ENCODE peak calls at places on chromosomes 4 and X, in nine cellular contexts. V, Y, M, P, E, W, D, Q and F are unnamed samples.

GRCh38 chrX:120514236-120514635 is 45.1 kb upstream of the LAMP2 start:
- DNase-seq in W (peak), P (no peak), V (peak), D (no peak), M (no peak), Y (no peak), E (peak), Q (peak), F (no peak)

GRCh38 chr4:8414377-8414776 is 26.1 kb downstream of the ACOX3 start:
- DNase-seq in W (no peak), Q (no peak), P (no peak), M (no peak), D (no peak), Y (no peak), V (no peak), E (no peak), F (peak)

GRCh38 chr4:142128529-142128928 is 492.1 kb downstream of the IL15 start:
- DNase-seq in M (peak), V (no peak), E (no peak), P (no peak), Y (no peak), D (no peak), W (no peak), Q (peak), F (no peak)

GRCh38 chr4:8185280-8185679 is 13.8 kb upstream of the SH3TC1 start:
- DNase-seq in Y (no peak), Q (peak), V (no peak), W (no peak), P (no peak), D (no peak), M (no peak), E (no peak), F (no peak)

GRCh38 chrX:140776320-140776719 is 66.8 kb downstream of the LINC00632 start:
- DNase-seq in P (no peak), Q (no peak), Y (no peak), W (no peak), D (no peak), E (no peak), M (no peak), V (no peak), F (no peak)

GRCh38 chrX:3141031-3141430 is 99.8 kb downstream of the ARSF start:
- DNase-seq in Q (peak), W (no peak), Y (no peak), V (no peak), P (no peak), E (no peak), D (no peak), M (no peak), F (no peak)

GRCh38 chr4:168480991-168481588 is 798 bp upstream of the DDX60L start:
- DNase-seq in P (no peak), E (peak), W (no peak), Y (no peak), M (no peak), V (peak), Q (peak), D (no peak), F (peak)

GRCh38 chr4:153931804-153932203 is 142.9 kb upstream of the SFRP2 start:
- DNase-seq in W (no peak), Q (peak), V (no peak), M (no peak), E (no peak), Y (no peak), P (no peak), D (no peak), F (no peak)

GRCh38 chrX:79079477-79079876 is 65.0 kb upstream of the GPR174 start:
- DNase-seq in E (no peak), V (no peak), Q (no peak), M (no peak), W (no peak), Y (no peak), P (no peak), D (no peak), F (no peak)

GRCh38 chrX:68284281-68284904 is 148.9 kb downstream of the OPHN1 start:
- DNase-seq in Q (no peak), E (no peak), W (no peak), V (no peak), Y (no peak), D (no peak), P (no peak), M (no peak), F (no peak)

GRCh38 chr4:7978489-7978888 is 38.8 kb upstream of the AFAP1 start:
- DNase-seq in P (no peak), D (no peak), V (no peak), Q (no peak), M (no peak), Y (no peak), W (no peak), E (no peak), F (no peak)

GRCh38 chrX:147884958-147885357 is 26.8 kb upstream of the FMR1 start:
- DNase-seq in W (no peak), D (no peak), Q (no peak), P (no peak), M (no peak), Y (no peak), V (peak), E (peak), F (no peak)

GRCh38 chrX:15956684-15957083 is 102.1 kb upstream of the AP1S2 start:
- DNase-seq in Q (no peak), D (no peak), E (no peak), V (no peak), W (peak), P (no peak), Y (no peak), M (no peak), F (no peak)

GRCh38 chr4:91840359-91840758 is 463.4 kb upstream of the GRID2 start:
- DNase-seq in V (no peak), Q (peak), E (no peak), D (no peak), Y (no peak), M (no peak), W (no peak), P (no peak), F (no peak)

GRCh38 chrX:31268359-31268758 is 196.5 kb upstream of the FTHL17 start:
- DNase-seq in V (no peak), W (no peak), D (no peak), M (no peak), Y (no peak), Q (no peak), E (no peak), P (no peak), F (no peak)

GRCh38 chrX:69189972-69190371 is 24.7 kb upstream of the PJA1 start:
- DNase-seq in Y (peak), W (no peak), V (no peak), M (peak), E (no peak), D (no peak), Q (peak), P (peak), F (peak)

GRCh38 chr4:72569719-72570235 is 756 bp upstream of the ADAMTS3 start:
- DNase-seq in E (no peak), W (no peak), D (no peak), Y (no peak), M (no peak), P (no peak), Q (no peak), V (no peak), F (no peak)

GRCh38 chr4:164748375-164748774 is 5.6 kb upstream of the SMIM31 start:
- DNase-seq in Y (no peak), D (no peak), E (no peak), V (no peak), Q (peak), M (no peak), P (no peak), W (no peak), F (no peak)
- TF ChIP-seq CTCF in Y (peak), D (no peak), E (no peak), V (no peak), Q (peak), M (peak), P (no peak), W (peak), F (no peak)

GRCh38 chr4:2462218-2462991 is 6.5 kb upstream of the RNF4 start:
- DNase-seq in E (peak), V (peak), W (peak), M (peak), Q (peak), D (peak), Y (peak), P (peak), F (peak)

GRCh38 chr4:2457481-2458295 is 11.2 kb upstream of the RNF4 start:
- DNase-seq in M (no peak), W (peak), Q (no peak), E (no peak), D (no peak), P (no peak), Y (no peak), V (no peak), F (no peak)

GRCh38 chr4:2459589-2460349 is 9.1 kb upstream of the RNF4 start:
- DNase-seq in Q (no peak), Y (no peak), E (no peak), W (no peak), P (no peak), V (no peak), D (no peak), M (no peak), F (no peak)

GRCh38 chr4:2461246-2461960 is 7.5 kb upstream of the RNF4 start:
- DNase-seq in Y (no peak), Q (no peak), W (no peak), M (no peak), E (no peak), V (no peak), P (no peak), D (no peak), F (no peak)

DNA sequence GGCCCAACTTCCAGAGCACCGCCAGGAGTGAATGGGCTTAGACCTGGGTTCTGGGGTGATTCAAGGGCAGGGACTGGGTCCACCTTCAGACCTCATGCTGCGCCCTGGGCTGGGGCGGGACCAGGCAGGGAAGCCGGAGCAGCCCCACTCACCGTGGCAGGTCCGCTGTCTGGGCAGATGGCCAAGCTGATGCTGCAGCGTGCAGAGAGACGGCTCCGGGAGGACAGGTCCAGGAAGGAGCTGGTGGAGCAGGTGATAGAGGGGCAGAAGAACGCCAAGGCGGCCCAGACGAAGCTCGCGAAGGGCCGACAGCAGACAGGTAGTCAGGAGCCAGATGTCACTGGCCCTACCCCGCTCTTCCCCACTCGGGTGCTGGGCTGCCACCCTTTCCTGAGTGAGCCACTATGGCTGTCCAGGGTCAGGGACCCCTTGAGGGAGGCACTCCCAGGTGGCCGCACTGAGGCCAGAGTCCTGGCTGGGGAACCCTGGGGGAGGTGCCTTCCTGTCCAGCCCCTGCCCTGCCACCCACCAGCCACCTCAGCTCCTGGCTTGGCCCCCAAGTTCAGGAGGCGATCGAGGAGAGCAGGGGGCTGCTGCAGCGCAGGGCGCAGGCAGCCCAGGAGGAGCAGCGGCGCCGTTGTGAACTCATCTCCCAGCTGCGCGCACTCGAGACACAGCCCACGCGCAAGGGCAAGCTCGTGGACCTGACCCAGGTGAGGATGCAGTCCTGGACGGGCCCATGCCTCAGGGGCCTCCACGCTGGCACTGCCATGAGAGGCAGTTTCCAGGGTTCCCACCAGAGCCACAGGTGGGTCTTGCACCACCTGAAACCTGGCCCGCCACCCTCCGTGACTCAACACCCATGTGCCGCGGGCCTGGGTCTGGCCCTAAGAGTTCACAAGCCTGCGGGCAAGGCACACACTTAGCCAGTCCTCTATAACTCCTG is 10.1 kb upstream of the RNF4 start:
- DNase-seq in P (no peak), Y (no peak), V (no peak), Q (no peak), E (no peak), M (no peak), D (no peak), W (no peak), F (no peak)
- TF ChIP-seq CTCF in P (no peak), Y (no peak), V (no peak), Q (no peak), E (no peak), M (no peak), D (no peak), W (no peak), F (no peak)

GRCh38 chr4:1991596-1992434 is 17.0 kb downstream of the NELFA start:
- DNase-seq in V (no peak), Q (no peak), W (no peak), P (no peak), M (no peak), D (no peak), E (no peak), Y (no peak), F (no peak)

GRCh38 chr4:1990676-1991075 is 18.1 kb downstream of the NELFA start:
- DNase-seq in W (no peak), P (no peak), V (no peak), Q (no peak), D (no peak), M (no peak), Y (no peak), E (no peak), F (no peak)

GRCh38 chr4:1993169-1993516 is 15.6 kb downstream of the NELFA start:
- DNase-seq in M (no peak), D (no peak), P (no peak), E (no peak), Y (no peak), V (no peak), Q (no peak), W (no peak), F (no peak)

GRCh38 chr4:1991087-1991486 is 17.7 kb downstream of the NELFA start:
- DNase-seq in W (no peak), Y (no peak), M (no peak), E (no peak), P (no peak), Q (no peak), D (no peak), V (no peak), F (no peak)

GRCh38 chr4:1992468-1993168 is 16.2 kb downstream of the NELFA start:
- DNase-seq in Y (peak), M (no peak), Q (peak), E (no peak), W (peak), D (no peak), P (no peak), V (no peak), F (no peak)
- TF ChIP-seq CTCF in Y (peak), M (peak), Q (peak), E (no peak), W (peak), D (no peak), P (no peak), V (no peak), F (no peak)

GRCh38 chr4:38759790-38760122 is 23.0 kb downstream of the TLR10 start:
- DNase-seq in M (no peak), W (no peak), E (no peak), Q (no peak), D (no peak), V (no peak), Y (no peak), P (no peak), F (no peak)
- TF ChIP-seq CTCF in M (no peak), W (no peak), E (no peak), Q (no peak), D (no peak), V (no peak), Y (no peak), P (no peak), F (no peak)

DNA sequence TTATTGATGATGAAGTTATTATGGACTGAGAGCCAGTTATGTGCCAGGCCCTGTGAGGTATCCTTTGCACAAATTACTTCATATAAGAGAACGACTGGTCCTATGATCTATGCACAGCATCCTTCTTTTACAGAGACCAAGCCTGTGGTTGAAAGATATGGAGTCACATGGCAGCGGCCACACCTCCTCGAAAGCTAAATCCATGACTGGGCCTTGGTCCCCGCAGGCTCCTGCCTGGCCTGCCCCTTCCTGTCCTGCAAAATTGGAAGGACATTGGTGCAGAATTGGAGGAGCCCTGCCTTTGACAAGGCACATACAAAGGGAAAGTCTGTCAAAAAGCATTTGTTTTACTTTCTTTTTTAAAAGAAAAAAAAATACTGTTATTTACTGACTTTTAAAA is 18.3 kb downstream of the SORBS2 start:
- DNase-seq in W (no peak), V (no peak), Q (no peak), Y (no peak), P (no peak), E (no peak), M (no peak), D (no peak), F (no peak)
- TF ChIP-seq CTCF in W (no peak), V (no peak), Q (no peak), Y (no peak), P (no peak), E (no peak), M (no peak), D (no peak), F (no peak)

GRCh38 chr4:76984788-76985211 is 35.2 kb downstream of the SEPTIN11 start:
- DNase-seq in M (no peak), P (no peak), Y (no peak), D (peak), W (no peak), V (no peak), E (no peak), Q (peak), F (no peak)

GRCh38 chr4:76980280-76980679 is 30.7 kb downstream of the SEPTIN11 start:
- DNase-seq in M (no peak), Q (no peak), P (no peak), D (no peak), E (no peak), V (no peak), Y (no peak), W (no peak), F (no peak)

GRCh38 chr4:76981649-76982048 is 32.1 kb downstream of the SEPTIN11 start:
- DNase-seq in V (no peak), Y (no peak), P (no peak), Q (peak), W (no peak), E (no peak), M (no peak), D (no peak), F (no peak)

GRCh38 chr4:76984127-76984526 is 34.6 kb downstream of the SEPTIN11 start:
- DNase-seq in W (no peak), V (no peak), E (peak), D (no peak), Y (no peak), Q (peak), P (no peak), M (no peak), F (no peak)

DNA sequence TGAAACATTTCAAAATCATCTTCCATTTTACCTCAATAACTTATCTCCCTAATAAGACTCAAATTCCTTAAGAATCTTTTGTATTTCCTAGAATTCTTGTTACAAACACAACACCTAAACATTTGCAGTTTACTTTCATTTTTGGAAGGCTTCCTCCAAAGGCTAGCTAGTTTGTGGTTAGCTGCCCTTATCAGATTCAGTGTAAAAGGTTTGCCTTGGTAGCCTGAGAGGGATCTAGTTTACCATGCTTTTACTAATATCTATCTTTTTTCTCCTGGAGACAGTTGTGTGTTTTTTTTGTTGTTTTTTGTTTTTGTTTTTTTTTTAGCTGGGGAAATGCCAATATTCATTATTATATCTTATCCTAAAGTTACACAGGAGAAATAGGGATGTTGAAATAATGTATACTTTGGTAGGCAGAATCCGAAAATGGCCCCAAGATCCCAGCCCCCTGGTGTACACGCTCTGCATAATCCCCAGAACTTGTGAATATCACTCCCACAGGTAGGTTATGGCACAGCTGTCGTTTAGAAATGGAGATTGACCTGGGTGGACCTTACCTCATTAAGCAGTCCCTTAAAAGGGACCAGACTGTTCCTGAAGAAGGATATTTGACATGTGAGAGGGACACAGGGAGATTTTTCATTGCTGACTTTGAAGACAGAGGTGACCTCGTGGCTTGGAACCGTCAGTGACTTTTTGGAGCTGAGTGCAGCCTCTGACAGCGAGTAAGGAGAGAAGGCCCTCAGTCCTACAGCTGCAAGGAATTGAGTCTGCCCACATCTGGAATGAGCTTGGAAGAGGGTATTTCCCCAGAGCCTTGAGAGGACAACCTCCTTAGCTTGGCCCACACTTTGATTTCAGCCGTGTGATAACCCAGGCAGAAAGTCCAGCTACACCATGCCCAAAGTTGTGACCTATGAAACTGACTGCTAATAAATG is 33.4 kb downstream of the SEPTIN11 start:
- DNase-seq in Y (no peak), P (no peak), Q (peak), M (no peak), V (no peak), W (no peak), E (no peak), D (no peak), F (no peak)
- TF ChIP-seq CTCF in Y (peak), P (no peak), Q (peak), M (no peak), V (no peak), W (peak), E (no peak), D (no peak), F (no peak)

GRCh38 chr4:54560513-54560912 is 97.2 kb upstream of the KIT start:
- DNase-seq in Y (no peak), M (no peak), P (no peak), E (no peak), W (no peak), D (no peak), V (no peak), Q (no peak), F (no peak)

GRCh38 chr4:54556587-54556986 is 101.2 kb upstream of the KIT start:
- DNase-seq in P (no peak), Q (no peak), M (no peak), V (no peak), Y (no peak), W (no peak), E (no peak), D (no peak), F (no peak)

GRCh38 chr4:54561940-54562339 is 95.8 kb upstream of the KIT start:
- DNase-seq in D (no peak), W (no peak), E (no peak), Q (no peak), V (no peak), M (no peak), Y (no peak), P (no peak), F (no peak)

GRCh38 chr4:54556081-54556480 is 101.7 kb upstream of the KIT start:
- DNase-seq in D (no peak), V (no peak), Y (no peak), E (no peak), P (no peak), W (no peak), M (no peak), Q (no peak), F (no peak)

GRCh38 chr4:54558889-54559682 is 98.7 kb upstream of the KIT start:
- DNase-seq in W (no peak), D (no peak), P (no peak), Q (no peak), Y (no peak), M (no peak), E (no peak), V (no peak), F (no peak)
- TF ChIP-seq CTCF in W (no peak), D (no peak), P (no peak), Q (no peak), Y (no peak), M (no peak), E (no peak), V (no peak), F (no peak)

GRCh38 chr4:112636688-112637551 is at the start of the genes LARP7 and ZGRF1:
- DNase-seq in P (peak), M (peak), Y (peak), W (peak), V (peak), D (peak), Q (peak), E (peak), F (peak)

GRCh38 chr4:112633477-112634235 is 3.1 kb downstream of the ZGRF1 start:
- DNase-seq in W (no peak), Q (peak), P (no peak), V (no peak), Y (no peak), E (peak), D (no peak), M (no peak), F (no peak)

DNA sequence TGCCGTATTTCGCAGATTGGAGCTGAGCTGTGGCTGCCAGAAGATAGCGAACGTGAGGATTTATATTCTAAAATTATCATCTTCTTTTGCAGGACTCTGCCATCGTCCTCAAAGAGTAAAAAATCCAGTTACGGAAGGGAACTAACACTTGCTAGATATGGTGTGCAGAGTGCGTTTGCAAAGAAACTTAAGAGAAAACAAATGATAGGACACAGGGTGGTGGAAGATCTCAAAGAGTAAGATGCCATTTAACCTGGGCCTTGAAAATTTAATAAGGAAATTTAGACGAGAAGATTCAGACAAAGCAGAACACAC is 566 bp downstream of the LARP7 start:
- DNase-seq in Y (no peak), D (no peak), M (no peak), W (no peak), E (no peak), Q (no peak), P (no peak), V (no peak), F (no peak)
- TF ChIP-seq CTCF in Y (peak), D (no peak), M (no peak), W (no peak), E (no peak), Q (no peak), P (no peak), V (no peak), F (no peak)